ENCODE peak calls at places on chromosomes 16 and 17, in six cellular contexts. R, N, J, X, C and E are unnamed samples.

GRCh38 chr17:4950075-4950756 is 703 bp upstream of the ENO3 start:
- DNase-seq in R (peak; percentile 67), N (no peak), C (no peak), J (no peak), X (peak; percentile 36), E (no peak)

GRCh38 chr17:16932611-16933010 is 39.3 kb downstream of the TNFRSF13B start:
- DNase-seq in J (no peak), N (no peak), C (no peak), X (no peak), R (no peak), E (no peak)

GRCh38 chr17:47696717-47697642 is 3.0 kb downstream of the TBKBP1 start:
- DNase-seq in J (peak; percentile 18), R (no peak), C (no peak), N (no peak), X (no peak), E (no peak)

GRCh38 chr17:57557363-57557762 is 187.7 kb downstream of the CCDC182 start:
- DNase-seq in J (no peak), R (no peak), C (no peak), X (no peak), N (no peak), E (no peak)

GRCh38 chr17:37177234-37177633 is 198.6 kb upstream of the C17orf78 start:
- DNase-seq in X (no peak), R (no peak), J (no peak), C (no peak), N (no peak), E (no peak)

GRCh38 chr16:12016166-12016947 is 39.8 kb downstream of the SNX29 start:
- DNase-seq in R (no peak), X (no peak), J (no peak), C (no peak), N (peak; percentile 60), E (peak; percentile 37)

GRCh38 chr17:73071387-73071999 is 21.0 kb downstream of the SLC39A11 start:
- DNase-seq in N (peak; percentile 87), J (no peak), C (no peak), X (no peak), R (no peak), E (no peak)

GRCh38 chr16:62752837-62753236 is 716.6 kb upstream of the CDH8 start:
- DNase-seq in N (no peak), R (no peak), J (no peak), X (no peak), C (no peak), E (no peak)

GRCh38 chr17:72863511-72864175 is 228.8 kb downstream of the SLC39A11 start:
- DNase-seq in X (no peak), N (no peak), C (no peak), R (no peak), J (peak; percentile 25), E (no peak)

GRCh38 chr16:88651276-88651988 is 579 bp upstream of the CYBA start:
- DNase-seq in X (no peak), N (no peak), R (no peak), J (peak; percentile 96), C (no peak), E (no peak)

GRCh38 chr16:24851700-24852099 is 5.9 kb downstream of the SLC5A11 start:
- DNase-seq in X (no peak), C (peak; percentile 51), J (no peak), N (no peak), R (no peak), E (no peak)

GRCh38 chr17:8436169-8436932 is 667 bp downstream of the NDEL1 start:
- DNase-seq in X (peak; percentile 85), R (peak; percentile 82), J (peak; percentile 61), C (peak; percentile 43), N (peak; percentile 71), E (peak; percentile 58)

GRCh38 chr17:40103742-40104095 is 3.3 kb upstream of the NR1D1 start:
- DNase-seq in R (no peak), J (no peak), X (no peak), N (no peak), C (no peak), E (no peak)

GRCh38 chr16:58563235-58563634 is 47.9 kb downstream of the SETD6 start:
- DNase-seq in J (no peak), N (peak; percentile 59), X (no peak), C (peak; percentile 56), R (no peak), E (peak; percentile 70)

GRCh38 chr17:77444653-77445029 is 303.9 kb downstream of the SEC14L1 start:
- DNase-seq in X (no peak), C (peak; percentile 48), N (peak; percentile 71), J (peak; percentile 66), R (no peak), E (no peak)

GRCh38 chr16:75248536-75249380 is 2.7 kb downstream of the BCAR1 start:
- DNase-seq in C (no peak), R (no peak), X (no peak), N (no peak), J (no peak), E (no peak)

GRCh38 chr17:35588196-35588920 is 1.2 kb downstream of the AP2B1 start:
- DNase-seq in C (peak; percentile 65), J (no peak), R (no peak), N (peak; percentile 39), X (peak; percentile 92), E (peak; percentile 89)

GRCh38 chr16:49274936-49275730 is 6.5 kb downstream of the CBLN1 start:
- DNase-seq in J (no peak), R (no peak), X (no peak), C (no peak), N (no peak), E (no peak)

GRCh38 chr17:7846765-7847661 is 7.9 kb upstream of the TMEM88 start:
- DNase-seq in R (no peak), X (no peak), J (no peak), C (no peak), N (no peak), E (no peak)

GRCh38 chr16:66299349-66299748 is 67.1 kb upstream of the CDH5 start:
- DNase-seq in N (no peak), J (no peak), X (no peak), C (no peak), R (no peak), E (no peak)

GRCh38 chr17:60039509-60040442 is 38.9 kb downstream of the HEATR6 start:
- DNase-seq in X (no peak), C (no peak), N (no peak), J (no peak), R (no peak), E (no peak)

GRCh38 chr17:9228408-9229159 is 207.3 kb downstream of the NTN1 start:
- DNase-seq in X (no peak), N (peak; percentile 98), C (peak; percentile 35), J (no peak), R (no peak), E (peak; percentile 41)

GRCh38 chr17:3740611-3741073 is 16.9 kb downstream of the HASPIN start:
- DNase-seq in J (peak; percentile 50), X (no peak), R (no peak), C (no peak), N (no peak), E (no peak)

GRCh38 chr17:54924405-54924804 is 23.8 kb downstream of the TOM1L1 start:
- DNase-seq in C (no peak), X (no peak), J (no peak), R (no peak), N (no peak), E (no peak)

GRCh38 chr17:38773258-38773657 is 20.7 kb downstream of the PSMB3 start:
- DNase-seq in C (no peak), N (no peak), J (no peak), R (no peak), X (no peak), E (no peak)

GRCh38 chr17:6872941-6873340 is 41.4 kb upstream of the TEKT1 start:
- DNase-seq in X (no peak), J (no peak), N (no peak), R (no peak), C (no peak), E (no peak)

GRCh38 chr16:7200320-7200719 is 132.3 kb upstream of the RBFOX1 start:
- DNase-seq in N (no peak), C (no peak), X (no peak), R (no peak), J (no peak), E (no peak)
- TF ChIP-seq CTCF in N (no peak), C (no peak), X (no peak), R (no peak), J (no peak), E (no peak)

DNA sequence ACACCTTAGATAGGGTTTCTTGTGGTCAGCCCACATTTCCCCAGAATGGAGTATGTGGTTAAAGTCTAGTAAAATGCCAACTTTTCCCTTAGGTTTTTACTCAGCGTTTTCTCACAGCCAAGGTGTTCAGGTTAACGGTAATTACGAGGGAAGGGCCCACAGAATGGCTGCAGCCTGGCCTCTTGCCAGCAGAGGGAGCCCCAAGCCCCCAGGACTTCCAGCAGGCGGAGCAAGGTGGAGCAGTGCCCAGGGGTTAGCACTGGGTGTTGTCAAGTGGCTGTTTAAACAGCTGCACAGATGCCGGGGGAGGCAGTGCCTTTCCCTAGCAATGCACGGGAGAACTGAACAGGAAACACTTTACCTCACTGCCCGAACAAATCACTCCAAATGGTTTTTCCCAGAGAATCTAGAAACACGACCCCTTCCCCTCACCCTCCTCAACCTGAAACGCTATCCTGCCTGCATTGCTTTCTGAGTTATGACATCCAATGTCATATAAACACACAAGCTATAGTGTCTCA is 6.6 kb downstream of the PHB1 start:
- DNase-seq in N (peak; percentile 35), X (peak; percentile 97), R (peak; percentile 90), J (peak; percentile 83), C (peak; percentile 35), E (peak; percentile 55)
- TF ChIP-seq CTCF in N (peak; percentile 71), X (peak; percentile 100), R (peak; percentile 77), J (peak; percentile 87), C (peak; percentile 86), E (peak; percentile 80)

DNA sequence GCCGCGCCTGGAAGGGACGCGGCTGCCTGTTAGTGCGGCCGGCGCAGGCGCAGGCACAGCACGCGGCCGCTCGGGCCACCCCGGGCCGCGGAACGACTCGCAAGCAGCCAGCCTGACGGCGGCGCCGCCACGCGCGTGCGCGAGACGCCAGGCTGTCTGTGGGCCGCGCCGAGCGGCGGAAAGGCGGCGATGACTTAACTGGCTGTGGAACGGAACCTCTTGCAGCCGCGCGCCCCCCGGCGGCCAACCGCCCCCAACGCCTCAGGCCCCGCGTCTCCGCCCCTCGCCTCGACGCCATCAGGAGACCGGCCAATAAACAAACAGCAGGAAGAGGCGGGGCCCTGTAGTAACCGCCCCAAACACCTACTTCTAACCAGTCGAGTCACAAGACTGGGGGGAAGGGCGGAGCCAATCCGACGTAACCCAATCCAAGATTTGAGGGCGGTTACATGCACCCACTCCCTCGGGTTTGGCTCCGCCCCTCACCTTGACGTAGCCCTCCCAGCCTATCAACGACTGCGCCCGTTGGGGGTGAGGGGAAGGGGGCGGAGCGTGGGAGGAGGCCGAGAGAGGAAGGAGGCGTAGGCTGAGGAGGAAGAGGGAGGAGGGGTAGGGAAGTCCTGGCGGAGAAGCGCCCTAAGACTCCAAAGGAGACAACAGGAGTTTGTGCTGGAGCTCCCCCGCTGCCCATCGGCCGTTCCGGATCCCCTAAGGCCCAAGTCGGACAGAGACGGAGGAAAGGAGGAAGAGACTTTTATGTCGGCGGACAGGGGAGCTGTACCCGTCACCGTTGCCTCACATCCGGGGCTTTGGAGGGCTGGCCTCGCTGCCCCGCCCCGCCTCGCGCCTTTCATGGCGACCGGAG is at the start of gene FBRS:
- DNase-seq in X (peak; percentile 97), J (peak; percentile 98), C (peak; percentile 100), R (peak; percentile 100), N (peak; percentile 100), E (peak; percentile 100)
- TF ChIP-seq CTCF in X (peak; percentile 88), J (peak; percentile 89), C (peak; percentile 90), R (peak; percentile 79), N (peak; percentile 60), E (peak; percentile 57)

GRCh38 chr16:85675528-85675927 is 13.2 kb downstream of the GINS2 start:
- DNase-seq in C (peak; percentile 27), J (no peak), X (peak; percentile 36), R (no peak), N (peak; percentile 31), E (peak; percentile 32)
- TF ChIP-seq CTCF in C (peak; percentile 69), J (no peak), X (peak; percentile 53), R (peak; percentile 66), N (peak; percentile 55), E (peak; percentile 43)